ENCODE peak calls at places on chromosomes 4 and X, in seven cellular contexts. U, R, K, C, Q, D and A are unnamed samples. For H3K4me1, the result is how much of the 10 kb centered on the place peaks cover.

GRCh38 chrX:154348114-154348531 is 26.3 kb downstream of the FLNA start:
- DNase-seq in R (no peak), Q (no peak), K (no peak), C (peak), U (no peak), D (no peak), A (no peak)

GRCh38 chrX:120740072-120740471 is 110.2 kb upstream of the C1GALT1C1 start:
- DNase-seq in K (no peak), D (no peak), Q (no peak), R (no peak), C (no peak), U (no peak), A (no peak)

GRCh38 chr4:6914448-6914847 is 4.8 kb downstream of the TBC1D14 start:
- DNase-seq in C (no peak), R (no peak), K (no peak), U (no peak), D (no peak), Q (no peak), A (no peak)

GRCh38 chr4:73734405-73735070 is 5.8 kb upstream of the CXCL8 start:
- DNase-seq in R (no peak), Q (no peak), U (no peak), D (no peak), K (no peak), C (no peak), A (no peak)

GRCh38 chr4:85498068-85498733 is 23.3 kb downstream of the ARHGAP24 start:
- DNase-seq in K (peak), C (no peak), R (no peak), D (no peak), U (no peak), Q (no peak), A (peak)

GRCh38 chrX:134908235-134908834 is 82.5 kb upstream of the SMIM10 start:
- DNase-seq in D (no peak), C (no peak), Q (peak), R (peak), K (no peak), U (peak), A (no peak)

GRCh38 chr4:111066447-111066846 is 443.6 kb upstream of the PITX2 start:
- DNase-seq in K (no peak), R (no peak), U (no peak), Q (no peak), C (no peak), D (no peak), A (no peak)

GRCh38 chrX:103726477-103726876 is 15.8 kb downstream of the TMEM31 start:
- DNase-seq in K (no peak), D (no peak), R (no peak), Q (no peak), C (peak), U (no peak), A (peak)

GRCh38 chr4:84965558-84966381 is 720 bp downstream of the WDFY3 start:
- DNase-seq in U (peak), K (peak), R (no peak), Q (no peak), D (peak), C (peak), A (peak)

GRCh38 chrX:46713672-46714487 is 45.0 kb downstream of the SLC9A7 start:
- DNase-seq in Q (no peak), D (no peak), K (no peak), R (no peak), C (no peak), U (no peak), A (no peak)

GRCh38 chr4:147855670-147856069 is 123.8 kb downstream of the ARHGAP10 start:
- DNase-seq in Q (no peak), C (no peak), R (no peak), K (no peak), D (no peak), U (no peak), A (no peak)

GRCh38 chr4:45100936-45101818 is 374.8 kb upstream of the GNPDA2 start:
- DNase-seq in K (no peak), R (no peak), C (no peak), D (no peak), U (no peak), Q (no peak), A (no peak)

GRCh38 chrX:119669424-119670037 is 23.4 kb downstream of the SEPTIN6 start:
- DNase-seq in D (no peak), R (no peak), U (peak), K (no peak), Q (no peak), C (no peak), A (peak)

GRCh38 chr4:121448231-121448630 is 67.4 kb upstream of the QRFPR start:
- DNase-seq in C (peak), U (no peak), K (no peak), Q (no peak), D (no peak), R (no peak), A (peak)

GRCh38 chrX:135520022-135520552 is 373 bp upstream of the INTS6L start:
- DNase-seq in U (no peak), D (no peak), K (no peak), Q (no peak), C (no peak), R (no peak), A (no peak)

GRCh38 chrX:112085149-112085548 is 2.6 kb upstream of the TRPC5 start:
- DNase-seq in Q (no peak), D (no peak), C (no peak), U (no peak), K (no peak), R (no peak), A (no peak)

GRCh38 chrX:119682019-119682989 is 10.7 kb downstream of the SEPTIN6 start:
- DNase-seq in D (no peak), U (no peak), Q (peak), R (peak), C (no peak), K (no peak), A (no peak)

GRCh38 chr4:48015678-48016077 is 803 bp downstream of the CNGA1 start:
- DNase-seq in C (no peak), Q (no peak), U (no peak), K (no peak), R (no peak), D (no peak), A (peak)

GRCh38 chr4:109302366-109303140 is at the start of gene COL25A1:
- DNase-seq in U (peak), D (no peak), R (no peak), C (peak), K (peak), Q (peak), A (peak)

DNA sequence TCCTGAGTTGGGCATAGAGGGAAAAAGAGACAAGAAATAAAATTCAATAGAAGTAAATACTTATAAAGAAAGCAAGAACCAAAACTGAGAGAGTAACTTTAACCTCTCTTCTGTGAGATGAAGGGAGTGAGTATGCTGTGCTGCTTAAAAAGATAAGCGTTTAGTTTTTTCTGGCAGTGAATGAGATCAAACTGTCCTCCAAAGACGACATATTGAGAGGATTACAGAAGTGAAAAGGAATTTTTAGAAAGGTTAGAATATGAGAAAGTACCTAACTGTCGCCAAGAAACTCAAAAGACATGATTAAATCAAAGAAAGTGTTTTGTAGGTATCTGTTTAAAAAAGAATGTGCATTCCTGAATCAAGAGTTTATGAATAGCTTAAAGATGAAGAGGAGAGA is 16.0 kb downstream of the GAB1 start:
- DNase-seq in R (no peak), C (no peak), D (no peak), U (no peak), Q (no peak), K (no peak), A (no peak)
- H3K4me1 ChIP-seq in R (under half), C (under half), D (under half), U (under half), Q (under half), K (half or more), A (half or more)

GRCh38 chr4:189032939-189033338 is 893.7 kb downstream of the TRIML1 start:
- DNase-seq in C (no peak), Q (no peak), D (no peak), R (no peak), K (no peak), U (no peak), A (no peak)

GRCh38 chr4:189035654-189036053 is 896.4 kb downstream of the TRIML1 start:
- DNase-seq in Q (no peak), R (no peak), D (no peak), C (no peak), U (no peak), K (no peak), A (no peak)

GRCh38 chr4:189035091-189035490 is 895.9 kb downstream of the TRIML1 start:
- DNase-seq in U (no peak), D (no peak), R (no peak), Q (no peak), C (no peak), K (no peak), A (no peak)

GRCh38 chr4:189033801-189034347 is 894.6 kb downstream of the TRIML1 start:
- DNase-seq in C (no peak), K (no peak), U (no peak), Q (no peak), D (no peak), R (no peak), A (no peak)

DNA sequence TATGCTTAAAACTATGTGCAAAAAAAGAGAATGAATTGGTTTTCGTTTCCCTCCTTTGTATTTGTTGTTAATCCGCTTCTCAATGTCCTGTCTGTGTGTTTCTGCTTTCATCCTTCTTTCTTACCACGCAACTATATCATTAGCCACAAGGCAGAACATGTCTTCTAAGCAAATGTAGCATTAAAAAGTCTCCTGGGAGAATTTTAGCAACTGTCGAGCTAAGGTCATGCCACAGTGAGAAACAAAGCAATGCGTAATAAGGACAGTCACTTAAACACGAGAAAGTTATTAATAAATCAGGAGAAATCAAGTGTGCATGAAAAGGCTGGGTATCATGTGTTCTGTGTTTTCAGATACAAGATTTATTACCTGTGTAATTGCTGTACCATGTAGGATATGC is 890.7 kb downstream of the TRIML1 start:
- DNase-seq in R (no peak), U (no peak), C (no peak), K (no peak), Q (no peak), D (no peak), A (no peak)
- H3K4me1 ChIP-seq in R (under half), U (under half), C (under half), K (under half), Q (under half), D (under half), A (under half)

GRCh38 chrX:107718156-107718621 is 57.4 kb downstream of the TSC22D3 start:
- DNase-seq in R (peak), C (peak), U (peak), K (peak), Q (peak), D (peak), A (peak)
- H3K4me1 ChIP-seq in R (under half), C (under half), U (under half), K (under half), Q (under half), D (under half), A (half or more)

DNA sequence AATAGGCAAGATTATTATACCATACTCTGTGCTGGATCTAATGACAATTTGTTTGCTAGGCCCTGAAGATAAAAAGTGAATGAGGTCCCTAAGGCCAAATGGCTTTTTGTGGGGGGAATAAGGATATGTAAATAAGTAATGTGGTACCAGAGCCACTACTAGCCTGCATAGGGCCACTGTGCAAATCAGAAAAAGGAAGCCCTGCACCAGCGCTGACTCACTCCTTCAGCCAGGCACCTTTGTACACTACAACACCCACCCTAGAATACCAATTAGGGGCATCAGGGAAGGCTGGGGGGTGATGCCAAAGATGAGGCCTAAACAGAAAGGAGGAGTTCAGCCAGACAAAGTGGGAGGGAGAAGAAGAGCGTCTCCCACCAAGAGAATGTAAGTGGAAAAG is 122.2 kb downstream of the CAMK2D start:
- DNase-seq in K (no peak), C (no peak), Q (no peak), U (no peak), R (no peak), D (no peak), A (no peak)
- H3K4me1 ChIP-seq in K (under half), C (under half), Q (under half), U (under half), R (under half), D (half or more), A (half or more)

GRCh38 chr4:153488719-153489384 is 22.7 kb downstream of the TMEM131L start:
- DNase-seq in K (no peak), R (peak), Q (no peak), U (no peak), C (no peak), D (no peak), A (no peak)

GRCh38 chr4:153489856-153490558 is 23.8 kb downstream of the TMEM131L start:
- DNase-seq in U (no peak), R (no peak), D (no peak), Q (no peak), C (no peak), K (no peak), A (no peak)

GRCh38 chr4:153485860-153486259 is 19.7 kb downstream of the TMEM131L start:
- DNase-seq in U (no peak), K (no peak), R (no peak), C (no peak), D (no peak), Q (no peak), A (no peak)

GRCh38 chr4:153486281-153487151 is 20.4 kb downstream of the TMEM131L start:
- DNase-seq in R (no peak), C (no peak), D (peak), K (no peak), U (no peak), Q (peak), A (peak)

GRCh38 chr4:153488006-153488718 is 22.0 kb downstream of the TMEM131L start:
- DNase-seq in R (peak), Q (peak), C (no peak), D (no peak), K (no peak), U (no peak), A (no peak)
- H3K4me1 ChIP-seq in R (half or more), Q (half or more), C (under half), D (under half), K (half or more), U (under half), A (half or more)

DNA sequence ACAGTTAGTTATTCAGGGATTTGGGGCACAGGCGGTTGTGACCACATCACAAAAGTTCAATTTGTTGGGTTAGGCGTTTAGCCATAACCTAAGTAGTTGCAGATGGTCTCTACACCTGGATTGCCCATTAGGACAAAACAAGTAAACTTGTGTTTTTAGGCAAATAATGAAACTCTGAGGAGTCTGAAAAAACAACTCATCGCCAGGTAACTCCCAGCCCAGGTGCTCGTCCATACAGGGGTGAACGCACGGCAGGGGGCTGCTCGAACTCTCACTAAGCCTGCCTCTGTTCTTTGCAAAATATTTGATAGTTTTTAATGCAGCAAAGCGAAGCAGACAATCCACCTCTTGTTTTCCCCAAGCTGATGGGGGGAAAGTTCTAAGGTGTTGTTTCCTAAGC is 571 bp upstream of the RHOH start:
- DNase-seq in U (no peak), K (no peak), D (no peak), Q (no peak), R (peak), C (no peak), A (no peak)
- H3K4me1 ChIP-seq in U (under half), K (under half), D (under half), Q (under half), R (half or more), C (under half), A (under half)

DNA sequence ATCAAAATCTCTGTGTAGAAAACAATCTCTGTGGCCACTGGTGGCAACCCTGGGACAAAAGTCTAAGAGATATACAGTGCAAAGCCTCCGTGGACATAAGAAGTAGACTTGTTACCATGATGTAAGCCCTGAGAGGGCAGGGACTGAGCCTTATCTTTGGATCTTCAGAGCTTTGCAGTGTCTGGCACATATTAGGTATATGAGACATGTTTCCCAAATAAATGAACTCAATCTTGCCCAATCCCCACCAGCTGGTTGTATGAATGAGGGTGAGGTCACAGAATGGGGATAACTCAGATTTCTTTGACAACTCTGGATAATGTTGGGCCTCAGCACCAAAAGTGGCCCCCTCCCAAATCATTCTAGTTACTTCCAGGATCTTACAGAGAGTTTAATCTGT is 511.4 kb upstream of the DIPK2B start:
- DNase-seq in K (no peak), D (no peak), U (no peak), Q (no peak), R (no peak), C (no peak), A (no peak)
- H3K4me1 ChIP-seq in K (under half), D (under half), U (half or more), Q (under half), R (under half), C (under half), A (under half)

GRCh38 chr4:10093801-10094552 is 22.6 kb downstream of the WDR1 start:
- DNase-seq in C (no peak), Q (no peak), R (peak), U (peak), D (no peak), K (no peak), A (no peak)

GRCh38 chr4:10095296-10095991 is 21.2 kb downstream of the WDR1 start:
- DNase-seq in Q (no peak), D (no peak), C (no peak), R (no peak), U (no peak), K (no peak), A (no peak)

GRCh38 chr4:10093273-10093621 is 23.4 kb downstream of the WDR1 start:
- DNase-seq in K (no peak), U (no peak), Q (no peak), C (peak), R (no peak), D (no peak), A (no peak)

GRCh38 chr4:10096201-10096975 is 20.2 kb downstream of the WDR1 start:
- DNase-seq in Q (peak), R (peak), C (no peak), U (no peak), D (peak), K (no peak), A (peak)

GRCh38 chr4:10094841-10095240 is 21.8 kb downstream of the WDR1 start:
- DNase-seq in Q (peak), C (no peak), R (peak), U (no peak), K (no peak), D (no peak), A (no peak)
- H3K4me1 ChIP-seq in Q (half or more), C (under half), R (under half), U (under half), K (half or more), D (under half), A (half or more)